ENCODE peak calls at places on chromosomes 12 and 14, in six cellular contexts. S is A549, G is Panc1, Z is BJ, N is kidney, T is endodermal cell. E is an unnamed sample.

GRCh38 chr14:64508215-64508776 is 3.7 kb downstream of the ZBTB1 start:
- DNase-seq in S (no peak), G (no peak), Z (no peak), N (no peak), T (no peak), E (no peak)

GRCh38 chr12:94570161-94570560 is 80.2 kb downstream of the TMCC3 start:
- DNase-seq in S (no peak), G (no peak), Z (no peak), N (no peak), T (no peak), E (no peak)

GRCh38 chr12:65885312-65885711 is 61.0 kb downstream of the HMGA2 start:
- DNase-seq in S (no peak), G (no peak), Z (no peak), N (no peak), T (no peak), E (no peak)

GRCh38 chr12:75933136-75933535 is 98.4 kb downstream of the PHLDA1 start:
- DNase-seq in S (peak), G (no peak), Z (no peak), N (no peak), T (no peak), E (no peak)

GRCh38 chr12:24489939-24490338 is 459.0 kb downstream of the BCAT1 start:
- DNase-seq in S (no peak), G (no peak), Z (no peak), N (no peak), T (no peak), E (no peak)

GRCh38 chr12:120972870-120973543 is 5.3 kb upstream of the HNF1A start:
- DNase-seq in S (no peak), G (no peak), Z (no peak), N (peak), T (peak), E (no peak)

GRCh38 chr12:113500662-113501435 is 29.2 kb upstream of the LHX5 start:
- DNase-seq in S (no peak), G (no peak), Z (no peak), N (no peak), T (peak), E (no peak)

GRCh38 chr14:64053694-64054669 is 201.2 kb downstream of the SYNE2 start:
- DNase-seq in S (no peak), G (no peak), Z (no peak), N (no peak), T (no peak), E (no peak)

GRCh38 chr12:59067068-59067467 is 146.8 kb upstream of the LRIG3 start:
- DNase-seq in S (peak), G (no peak), Z (peak), N (no peak), T (no peak), E (peak)

GRCh38 chr14:76844223-76844622 is 18.0 kb downstream of the LRRC74A start:
- DNase-seq in S (peak), G (peak), Z (no peak), N (peak), T (peak), E (no peak)

GRCh38 chr12:107594995-107595394 is 90.6 kb upstream of the PWP1 start:
- DNase-seq in S (no peak), G (no peak), Z (no peak), N (no peak), T (no peak), E (no peak)

GRCh38 chr12:26431211-26431610 is 235.8 kb downstream of the SSPN start:
- DNase-seq in S (no peak), G (no peak), Z (no peak), N (no peak), T (no peak), E (no peak)

GRCh38 chr12:121005346-121005815 is 10.9 kb downstream of the C12orf43 start:
- DNase-seq in S (peak), G (peak), Z (no peak), N (no peak), T (peak), E (peak)

GRCh38 chr12:132284071-132284492 is 45.3 kb downstream of the GALNT9 start:
- DNase-seq in S (peak), G (no peak), Z (no peak), N (peak), T (no peak), E (no peak)

GRCh38 chr12:25855716-25856115 is 102.8 kb upstream of the RASSF8 start:
- DNase-seq in S (no peak), G (no peak), Z (no peak), N (no peak), T (no peak), E (no peak)

GRCh38 chr14:61585598-61586538 is 109.4 kb upstream of the HIF1A start:
- DNase-seq in S (no peak), G (no peak), Z (no peak), N (peak), T (peak), E (no peak)

GRCh38 chr12:2820432-2820831 is 8.0 kb downstream of the ITFG2 start:
- DNase-seq in S (no peak), G (no peak), Z (no peak), N (no peak), T (peak), E (no peak)

GRCh38 chr12:110530511-110530910 is 28.4 kb downstream of the RAD9B start:
- DNase-seq in S (no peak), G (no peak), Z (no peak), N (no peak), T (peak), E (no peak)

GRCh38 chr12:25675808-25676207 is 122.7 kb upstream of the LMNTD1 start:
- DNase-seq in S (no peak), G (no peak), Z (no peak), N (no peak), T (peak), E (no peak)

GRCh38 chr14:99026471-99026870 is 245.5 kb downstream of the BCL11B start:
- DNase-seq in S (peak), G (no peak), Z (no peak), N (no peak), T (peak), E (no peak)

GRCh38 chr12:62256408-62257079 is 3.7 kb upstream of the USP15 start:
- DNase-seq in S (no peak), G (no peak), Z (no peak), N (no peak), T (no peak), E (no peak)

GRCh38 chr12:96338852-96339478 is 61.3 kb downstream of the CDK17 start:
- DNase-seq in S (no peak), G (no peak), Z (no peak), N (no peak), T (no peak), E (no peak)

GRCh38 chr14:97298331-97298730 is 501.1 kb downstream of the VRK1 start:
- DNase-seq in S (peak), G (no peak), Z (no peak), N (no peak), T (peak), E (peak)

GRCh38 chr12:100251917-100252316 is 15.0 kb downstream of the DEPDC4 start:
- DNase-seq in S (peak), G (no peak), Z (no peak), N (no peak), T (no peak), E (no peak)

GRCh38 chr14:33950320-33951182 is at the start of gene EGLN3:
- DNase-seq in S (peak), G (no peak), Z (peak), N (peak), T (peak), E (peak)

GRCh38 chr14:102568115-102568614 is 24.3 kb upstream of the RCOR1 start:
- DNase-seq in S (peak), G (no peak), Z (no peak), N (no peak), T (peak), E (no peak)

GRCh38 chr14:94680498-94681288 is 68.5 kb downstream of the SERPINA3 start:
- DNase-seq in S (no peak), G (no peak), Z (no peak), N (no peak), T (no peak), E (no peak)

GRCh38 chr14:44379292-44379977 is 127.6 kb downstream of the FSCB start:
- DNase-seq in S (no peak), G (no peak), Z (no peak), N (no peak), T (peak), E (no peak)

GRCh38 chr12:76024942-76025600 is 6.5 kb downstream of the PHLDA1 start:
- DNase-seq in S (peak), G (no peak), Z (no peak), N (no peak), T (no peak), E (no peak)

GRCh38 chr14:71206766-71207371 is 299.6 kb downstream of the PCNX1 start:
- DNase-seq in S (peak), G (no peak), Z (peak), N (no peak), T (no peak), E (no peak)

GRCh38 chr14:99273724-99274345 is 1.8 kb upstream of the BCL11B start:
- DNase-seq in S (peak), G (no peak), Z (no peak), N (no peak), T (peak), E (no peak)

GRCh38 chr12:110931315-110931728 is 10.9 kb upstream of the MYL2 start:
- DNase-seq in S (no peak), G (no peak), Z (no peak), N (peak), T (peak), E (no peak)

GRCh38 chr14:68957688-68958248 is 21.3 kb downstream of the ACTN1 start:
- DNase-seq in S (no peak), G (no peak), Z (no peak), N (peak), T (no peak), E (no peak)

GRCh38 chr14:53152909-53153701 is at the start of gene DDHD1:
- DNase-seq in S (peak), G (no peak), Z (no peak), N (peak), T (peak), E (peak)

GRCh38 chr14:53152627-53152908 is 555 bp downstream of the DDHD1 start:
- DNase-seq in S (peak), G (no peak), Z (no peak), N (peak), T (peak), E (no peak)

GRCh38 chr14:53151523-53151866 is 1.6 kb downstream of the DDHD1 start:
- DNase-seq in S (no peak), G (no peak), Z (no peak), N (no peak), T (no peak), E (peak)

GRCh38 chr14:53153702-53154112 is 584 bp upstream of the DDHD1 start:
- DNase-seq in S (no peak), G (no peak), Z (no peak), N (no peak), T (no peak), E (no peak)

GRCh38 chr14:53151867-53152626 is 1.1 kb downstream of the DDHD1 start:
- DNase-seq in S (peak), G (no peak), Z (no peak), N (peak), T (peak), E (peak)
- TF ChIP-seq CTCF in S (peak), G (peak), Z (peak), N (no peak), T (peak), E (no peak)

GRCh38 chr12:1707051-1707450 is 16.2 kb downstream of the ADIPOR2 start:
- DNase-seq in S (no peak), G (no peak), Z (no peak), N (no peak), T (no peak), E (no peak)
- TF ChIP-seq CTCF in S (no peak), G (no peak), Z (no peak), N (no peak), T (no peak), E (no peak)

GRCh38 chr14:93137864-93138263 is 22.1 kb upstream of the ITPK1 start:
- DNase-seq in S (peak), G (no peak), Z (no peak), N (peak), T (peak), E (no peak)
- TF ChIP-seq CTCF in S (no peak), G (no peak), Z (no peak), N (no peak), T (peak), E (no peak)

DNA sequence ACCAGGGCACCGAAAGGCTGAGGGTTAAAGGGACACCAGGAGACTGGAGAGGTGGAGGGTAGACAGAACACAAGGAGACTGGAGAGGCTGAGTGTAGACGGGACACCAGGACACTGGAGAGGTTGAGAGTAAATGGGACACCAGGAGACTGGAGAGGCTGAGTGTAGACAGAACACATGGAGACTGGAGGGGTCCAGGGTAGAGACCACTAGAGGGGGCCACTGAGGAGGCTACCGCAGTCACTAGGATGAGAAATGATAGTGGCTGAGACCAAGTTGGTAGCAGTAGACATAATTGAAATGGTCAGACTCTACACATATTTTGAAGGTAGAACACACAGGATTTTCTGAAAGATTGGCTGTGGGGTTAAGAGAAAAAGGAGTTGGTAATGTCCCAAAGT is 68.2 kb downstream of the PAH start:
- DNase-seq in S (no peak), G (no peak), Z (no peak), N (no peak), T (peak), E (no peak)
- TF ChIP-seq CTCF in S (no peak), G (peak), Z (no peak), N (no peak), T (peak), E (no peak)

DNA sequence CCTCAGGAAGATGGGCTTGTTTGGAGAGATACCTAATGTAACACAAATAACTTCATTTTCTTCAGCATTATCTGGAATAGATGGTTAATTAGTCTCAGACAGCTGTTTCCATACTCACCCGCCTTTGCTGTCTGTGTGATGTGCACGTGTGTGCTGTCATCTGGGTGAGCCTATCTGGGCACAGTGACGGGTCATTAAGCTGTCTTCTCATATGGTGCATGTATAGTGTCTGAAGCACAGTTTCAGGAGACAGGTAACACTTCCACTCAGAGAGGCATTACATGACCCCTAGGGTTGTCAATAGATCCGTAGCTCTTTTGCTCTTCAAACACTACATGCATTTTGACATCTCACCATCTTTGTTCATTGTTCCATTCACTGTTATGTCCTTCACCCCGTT is 493.3 kb downstream of the APAF1 start:
- DNase-seq in S (no peak), G (no peak), Z (no peak), N (no peak), T (no peak), E (no peak)
- TF ChIP-seq CTCF in S (no peak), G (no peak), Z (no peak), N (no peak), T (no peak), E (no peak)